ENCODE peak calls at places on chromosomes 2 and 18, in four cellular contexts. A is NCI-H1105 treated with DMSO at 0.1 percent for 48 hours, S is substantia nigra, T is KG1. N is an unnamed sample.
A peak's percentile ranks its signal among the peaks of the same experiment; 100 is the strongest.

GRCh38 chr18:41745166-41746049 is 209.6 kb upstream of the PIK3C3 start:
- DNase-seq in A (peak; percentile 66), S (peak; percentile 12), T (peak; percentile 9), N (peak; percentile 71)

GRCh38 chr18:2998644-2999043 is 14.3 kb downstream of the LPIN2 start:
- DNase-seq in A (no peak), S (no peak), T (no peak), N (no peak)

GRCh38 chr2:174607989-174608865 is 10.6 kb upstream of the WIPF1 start:
- DNase-seq in A (peak; percentile 9), S (no peak), T (no peak), N (no peak)

GRCh38 chr18:45071959-45072358 is 391.3 kb downstream of the SETBP1 start:
- DNase-seq in A (no peak), S (no peak), T (no peak), N (no peak)

GRCh38 chr2:231709636-231709980 is 1.3 kb downstream of the PTMA start:
- DNase-seq in A (peak; percentile 22), S (no peak), T (no peak), N (peak; percentile 22)

GRCh38 chr18:11906926-11907874 is 917 bp downstream of the MPPE1 start:
- DNase-seq in A (no peak), S (no peak), T (no peak), N (no peak)

GRCh38 chr2:102098756-102099155 is 43.8 kb upstream of the IL1R1 start:
- DNase-seq in A (no peak), S (no peak), T (no peak), N (no peak)

GRCh38 chr2:154455201-154455600 is 243.3 kb upstream of the KCNJ3 start:
- DNase-seq in A (no peak), S (no peak), T (no peak), N (no peak)

GRCh38 chr18:64244571-64244970 is 95.7 kb upstream of the LINC00305 start:
- DNase-seq in A (no peak), S (no peak), T (no peak), N (no peak)

GRCh38 chr2:71941731-71942575 is 205.7 kb downstream of the CYP26B1 start:
- DNase-seq in A (no peak), S (no peak), T (no peak), N (peak; percentile 67)

GRCh38 chr2:121184248-121184862 is 100.6 kb downstream of the TFCP2L1 start:
- DNase-seq in A (no peak), S (no peak), T (no peak), N (peak; percentile 74)

GRCh38 chr2:85383850-85384249 is 26.3 kb downstream of the CAPG start:
- DNase-seq in A (no peak), S (no peak), T (no peak), N (no peak)

GRCh38 chr2:159042115-159042850 is 73.8 kb downstream of the TANC1 start:
- DNase-seq in A (no peak), S (no peak), T (no peak), N (no peak)

GRCh38 chr2:6909431-6910385 is 7.5 kb upstream of the RNF144A start:
- DNase-seq in A (no peak), S (no peak), T (peak; percentile 45), N (no peak)

GRCh38 chr2:96203130-96204028 is 5.2 kb downstream of the STARD7 start:
- DNase-seq in A (no peak), S (no peak), T (no peak), N (no peak)

GRCh38 chr2:232960862-232961261 is 52.2 kb downstream of the NGEF start:
- DNase-seq in A (no peak), S (no peak), T (no peak), N (no peak)

GRCh38 chr2:714005-714741 is 37.0 kb upstream of the TMEM18 start:
- DNase-seq in A (peak; percentile 61), S (no peak), T (no peak), N (peak; percentile 77)

GRCh38 chr2:198325359-198325758 is 521.0 kb downstream of the PLCL1 start:
- DNase-seq in A (no peak), S (no peak), T (no peak), N (no peak)

GRCh38 chr18:28837100-28837499 is 660.2 kb upstream of the CDH2 start:
- DNase-seq in A (no peak), S (no peak), T (no peak), N (no peak)

GRCh38 chr2:95698166-95698565 is 106.4 kb downstream of the TRIM43 start:
- DNase-seq in A (no peak), S (no peak), T (no peak), N (no peak)

GRCh38 chr18:54776282-54776977 is 51.8 kb upstream of the RAB27B start:
- DNase-seq in A (no peak), S (no peak), T (peak; percentile 17), N (no peak)

GRCh38 chr2:138829326-138829725 is 49.1 kb upstream of the NXPH2 start:
- DNase-seq in A (peak; percentile 43), S (no peak), T (no peak), N (peak; percentile 35)

GRCh38 chr2:12534646-12535263 is 182.0 kb upstream of the TRIB2 start:
- DNase-seq in A (no peak), S (no peak), T (no peak), N (no peak)

GRCh38 chr18:9042766-9043481 is 59.6 kb upstream of the NDUFV2 start:
- DNase-seq in A (no peak), S (no peak), T (no peak), N (no peak)

GRCh38 chr2:85243101-85244072 is 84.4 kb downstream of the TGOLN2 start:
- DNase-seq in A (peak; percentile 11), S (peak; percentile 23), T (no peak), N (peak; percentile 5)

GRCh38 chr2:222844323-222844722 is 16.5 kb upstream of the ACSL3 start:
- DNase-seq in A (no peak), S (no peak), T (no peak), N (no peak)

GRCh38 chr2:219656523-219656922 is 29.1 kb downstream of the SLC4A3 start:
- DNase-seq in A (no peak), S (no peak), T (no peak), N (no peak)

GRCh38 chr2:236136483-236136882 is 31.7 kb downstream of the GBX2 start:
- DNase-seq in A (no peak), S (no peak), T (no peak), N (no peak)

GRCh38 chr2:187138240-187138639 is 289.3 kb upstream of the ZSWIM2 start:
- DNase-seq in A (no peak), S (no peak), T (no peak), N (no peak)

GRCh38 chr2:13218205-13218604 is 501.5 kb downstream of the TRIB2 start:
- DNase-seq in A (no peak), S (no peak), T (no peak), N (no peak)

GRCh38 chr2:6913415-6914157 is 3.6 kb upstream of the RNF144A start:
- DNase-seq in A (no peak), S (no peak), T (no peak), N (no peak)

GRCh38 chr2:100619951-100620350 is 57.2 kb downstream of the PDCL3 start:
- DNase-seq in A (no peak), S (no peak), T (no peak), N (no peak)

GRCh38 chr18:7521226-7521856 is 45.8 kb upstream of the PTPRM start:
- DNase-seq in A (peak; percentile 25), S (no peak), T (no peak), N (no peak)

GRCh38 chr2:11506611-11506969 is 27.3 kb upstream of the GREB1 start:
- DNase-seq in A (no peak), S (no peak), T (no peak), N (no peak)